ENCODE peak calls at places on chromosome 21, in ten cellular contexts. J, Z, H, U, R, X, F, Y, A and P are unnamed samples.

GRCh38 chr21:35468991-35469390 is 419.9 kb upstream of the RUNX1 start:
- DNase-seq in F (no peak), H (no peak), A (no peak), J (no peak), Y (no peak), X (no peak), U (no peak), R (no peak), Z (no peak), P (no peak)

GRCh38 chr21:41873005-41873404 is 6.1 kb downstream of the PRDM15 start:
- DNase-seq in F (no peak), J (no peak), X (no peak), H (no peak), Y (no peak), R (no peak), A (no peak), Z (no peak), U (no peak), P (no peak)

GRCh38 chr21:15224346-15225086 is 159.7 kb upstream of the NRIP1 start:
- DNase-seq in A (no peak), X (no peak), F (peak; percentile 89), H (no peak), Z (no peak), Y (no peak), U (peak; percentile 99), R (no peak), J (peak; percentile 76), P (no peak)

GRCh38 chr21:38303300-38303699 is 46.5 kb downstream of the KCNJ15 start:
- DNase-seq in Z (no peak), U (peak; percentile 88), F (peak; percentile 74), H (no peak), X (no peak), R (peak; percentile 69), J (peak; percentile 93), A (no peak), Y (no peak), P (no peak)

GRCh38 chr21:46404306-46404705 is 54.4 kb upstream of the DIP2A start:
- DNase-seq in X (no peak), R (no peak), A (no peak), Z (no peak), U (no peak), F (no peak), J (no peak), Y (no peak), H (no peak), P (no peak)

GRCh38 chr21:38948981-38949380 is 143.3 kb downstream of the ETS2 start:
- DNase-seq in H (no peak), F (no peak), J (no peak), Z (no peak), U (no peak), X (no peak), A (no peak), R (no peak), Y (no peak), P (no peak)

GRCh38 chr21:28333455-28334108 is 659.1 kb downstream of the LTN1 start:
- DNase-seq in Z (no peak), U (no peak), X (no peak), R (peak; percentile 46), Y (no peak), H (no peak), J (no peak), F (no peak), A (no peak), P (no peak)

GRCh38 chr21:16302851-16303282 is 573.1 kb downstream of the USP25 start:
- DNase-seq in Z (no peak), J (peak; percentile 68), U (no peak), X (peak; percentile 46), F (peak; percentile 53), R (no peak), A (peak; percentile 35), H (no peak), Y (no peak), P (no peak)

GRCh38 chr21:32412162-32412997 is at the start of gene EVA1C:
- DNase-seq in F (peak; percentile 58), U (no peak), Y (peak; percentile 71), H (no peak), R (no peak), Z (no peak), J (peak; percentile 50), X (peak; percentile 82), A (peak; percentile 87), P (no peak)

GRCh38 chr21:40166291-40166843 is 299.1 kb downstream of the PCP4 start:
- DNase-seq in Z (no peak), F (no peak), X (no peak), Y (no peak), R (no peak), U (no peak), J (no peak), H (no peak), A (no peak), P (no peak)

GRCh38 chr21:43712268-43712942 is 6.5 kb upstream of the PDXK start:
- DNase-seq in F (peak; percentile 98), J (peak; percentile 88), R (peak; percentile 93), Z (peak; percentile 63), X (no peak), H (no peak), Y (peak; percentile 1), U (peak; percentile 97), A (no peak), P (no peak)